ENCODE peak calls at places on chromosome 11, in five cellular contexts. E is GM03348, B is RWPE1, I is SHP77 treated with DMSO at 0.1 percent for 48 hours, L is foreskin fibroblast. S is an unnamed sample.
A peak's percentile ranks its signal among the peaks of the same experiment; 100 is the strongest.

GRCh38 chr11:133790995-133791394 is 54.3 kb downstream of the SPATA19 start:
- DNase-seq in E (no peak), B (no peak), I (no peak), L (no peak), S (no peak)

GRCh38 chr11:118287006-118287405 is 17.5 kb upstream of the CD3E start:
- DNase-seq in E (no peak), B (no peak), I (no peak), L (peak; percentile 20), S (no peak)

GRCh38 chr11:86062719-86063118 is 6.2 kb downstream of the PICALM start:
- DNase-seq in E (no peak), B (no peak), I (no peak), L (no peak), S (no peak)

GRCh38 chr11:104106136-104106754 is 57.7 kb downstream of the PDGFD start:
- DNase-seq in E (peak; percentile 21), B (no peak), I (no peak), L (peak; percentile 75), S (no peak)

GRCh38 chr11:73218106-73218829 is at the start of gene P2RY2:
- DNase-seq in E (peak; percentile 72), B (peak; percentile 68), I (no peak), L (peak; percentile 50), S (peak; percentile 63)

GRCh38 chr11:22792497-22792896 is 37.1 kb downstream of the SVIP start:
- DNase-seq in E (no peak), B (peak; percentile 16), I (no peak), L (peak; percentile 57), S (peak; percentile 29)

GRCh38 chr11:120344302-120345004 is 8.2 kb downstream of the ARHGEF12 start:
- DNase-seq in E (peak; percentile 44), B (no peak), I (no peak), L (peak; percentile 56), S (no peak)

GRCh38 chr11:128731041-128731663 is 37.3 kb downstream of the FLI1 start:
- DNase-seq in E (no peak), B (no peak), I (no peak), L (no peak), S (no peak)

GRCh38 chr11:78254263-78254662 is 65.5 kb downstream of the USP35 start:
- DNase-seq in E (no peak), B (no peak), I (no peak), L (no peak), S (no peak)

GRCh38 chr11:35116762-35117588 is 22.0 kb upstream of the CD44 start:
- DNase-seq in E (no peak), B (no peak), I (no peak), L (peak; percentile 67), S (no peak)

GRCh38 chr11:69449320-69450063 is 32.0 kb upstream of the LINC01488 start:
- DNase-seq in E (no peak), B (no peak), I (no peak), L (peak; percentile 91), S (peak; percentile 68)

GRCh38 chr11:126607374-126607773 is 251.9 kb downstream of the ST3GAL4 start:
- DNase-seq in E (peak; percentile 94), B (peak; percentile 68), I (no peak), L (peak; percentile 89), S (peak; percentile 84)

GRCh38 chr11:61866231-61866957 is 25.0 kb downstream of the FADS3 start:
- DNase-seq in E (no peak), B (no peak), I (no peak), L (no peak), S (no peak)

GRCh38 chr11:118497831-118498230 is 29.4 kb upstream of the TTC36 start:
- DNase-seq in E (no peak), B (no peak), I (no peak), L (peak; percentile 87), S (no peak)

GRCh38 chr11:8206251-8207079 is 37.6 kb upstream of the RIC3 start:
- DNase-seq in E (no peak), B (no peak), I (no peak), L (no peak), S (no peak)

GRCh38 chr11:18669211-18669593 is 29.4 kb upstream of the TMEM86A start:
- DNase-seq in E (no peak), B (no peak), I (no peak), L (peak; percentile 16), S (no peak)

GRCh38 chr11:6646631-6647281 is 8.9 kb downstream of the DCHS1 start:
- DNase-seq in E (peak; percentile 79), B (no peak), I (no peak), L (peak; percentile 87), S (peak; percentile 65)

GRCh38 chr11:18383388-18384156 is 10.8 kb upstream of the LDHA start:
- DNase-seq in E (peak; percentile 92), B (peak; percentile 92), I (no peak), L (peak; percentile 99), S (peak; percentile 87)

GRCh38 chr11:107720305-107720775 is 8.5 kb upstream of the SLN start:
- DNase-seq in E (no peak), B (no peak), I (no peak), L (no peak), S (no peak)

GRCh38 chr11:107609384-107610218 is 18.7 kb downstream of the ELMOD1 start:
- DNase-seq in E (no peak), B (no peak), I (no peak), L (no peak), S (no peak)